ENCODE peak calls at places on chromosomes 1 and 21, in six cellular contexts. E, Z, D, L, W and B are unnamed samples.

GRCh38 chr1:16904560-16905111 is 8.9 kb downstream of the RNU1-2 start:
- DNase-seq in E (peak), Z (peak), D (peak), L (peak), W (peak), B (peak)

GRCh38 chr1:245493029-245493428 is 338.2 kb downstream of the KIF26B start:
- DNase-seq in E (no peak), Z (no peak), D (no peak), L (peak), W (no peak), B (no peak)

GRCh38 chr1:207056673-207057072 is 3.6 kb downstream of the PFKFB2 start:
- DNase-seq in E (no peak), Z (no peak), D (no peak), L (no peak), W (no peak), B (no peak)

GRCh38 chr1:229474491-229474890 is 33.6 kb downstream of the NUP133 start:
- DNase-seq in E (no peak), Z (no peak), D (no peak), L (no peak), W (no peak), B (no peak)

GRCh38 chr1:229410692-229411433 is 23.0 kb downstream of the ACTA1 start:
- DNase-seq in E (peak), Z (no peak), D (peak), L (peak), W (peak), B (peak)

GRCh38 chr1:112762541-112763141 is 47.5 kb upstream of the PPM1J start:
- DNase-seq in E (peak), Z (no peak), D (peak), L (peak), W (peak), B (no peak)

GRCh38 chr1:220889333-220889732 is 10.1 kb downstream of the HLX start:
- DNase-seq in E (no peak), Z (no peak), D (no peak), L (no peak), W (no peak), B (no peak)

GRCh38 chr1:159012495-159012894 is 2.8 kb downstream of the IFI16 start:
- DNase-seq in E (no peak), Z (no peak), D (peak), L (no peak), W (peak), B (no peak)

GRCh38 chr1:208239518-208240381 is 4.4 kb downstream of the PLXNA2 start:
- DNase-seq in E (no peak), Z (no peak), D (peak), L (no peak), W (no peak), B (no peak)

GRCh38 chr1:229550812-229551567 is 7.5 kb downstream of the ABCB10 start:
- DNase-seq in E (no peak), Z (no peak), D (no peak), L (no peak), W (no peak), B (no peak)

GRCh38 chr1:38559180-38559874 is 300.2 kb downstream of the RRAGC start:
- DNase-seq in E (no peak), Z (no peak), D (no peak), L (no peak), W (no peak), B (no peak)

GRCh38 chr1:239386453-239387303 is at the start of gene CHRM3:
- DNase-seq in E (peak), Z (no peak), D (peak), L (peak), W (peak), B (peak)

GRCh38 chr1:230124187-230125128 is 57.4 kb downstream of the GALNT2 start:
- DNase-seq in E (no peak), Z (no peak), D (peak), L (no peak), W (no peak), B (no peak)

GRCh38 chr1:245603311-245603865 is 448.6 kb downstream of the KIF26B start:
- DNase-seq in E (no peak), Z (no peak), D (no peak), L (no peak), W (no peak), B (no peak)

GRCh38 chr1:2642560-2643413 is 10.0 kb upstream of the MMEL1 start:
- DNase-seq in E (peak), Z (peak), D (peak), L (peak), W (peak), B (peak)

GRCh38 chr21:27513016-27513415 is 546.1 kb upstream of the ADAMTS5 start:
- DNase-seq in E (no peak), Z (no peak), D (peak), L (peak), W (no peak), B (peak)

GRCh38 chr1:26799479-26800133 is 11.9 kb downstream of the PIGV start:
- DNase-seq in E (no peak), Z (no peak), D (peak), L (no peak), W (peak), B (peak)

GRCh38 chr1:180540697-180541594 is 17.8 kb upstream of the OVAAL start:
- DNase-seq in E (no peak), Z (no peak), D (peak), L (no peak), W (no peak), B (no peak)

GRCh38 chr21:16402752-16403151 is 673.0 kb downstream of the USP25 start:
- DNase-seq in E (no peak), Z (no peak), D (no peak), L (no peak), W (no peak), B (peak)

GRCh38 chr1:187013582-187014200 is 184.9 kb downstream of the PLA2G4A start:
- DNase-seq in E (no peak), Z (no peak), D (no peak), L (no peak), W (no peak), B (no peak)

GRCh38 chr1:19356266-19356665 is 44.1 kb downstream of the SLC66A1 start:
- DNase-seq in E (no peak), Z (no peak), D (no peak), L (no peak), W (no peak), B (no peak)

GRCh38 chr1:26350701-26351590 is 3.0 kb downstream of the CRYBG2 start:
- DNase-seq in E (no peak), Z (no peak), D (peak), L (no peak), W (peak), B (no peak)